ENCODE peak calls at places on chromosomes 16 and 17, in six cellular contexts. F is hepatocyte; V is kidney; Y is CD4-positive, alpha-beta memory T cell; A is IMR-90; S is uterus. E is an unnamed sample. For H3K4me1 and H3K9me3, the result is how much of the 10 kb centered on the place peaks cover.

GRCh38 chr16:19086322-19087199 is 19.1 kb downstream of the COQ7 start:
- DNase-seq in F (peak), V (peak), Y (peak), A (peak), S (peak), E (peak)

GRCh38 chr16:83402969-83403368 is 404.8 kb upstream of the HSBP1 start:
- DNase-seq in F (no peak), V (no peak), Y (no peak), A (peak), S (no peak), E (no peak)

GRCh38 chr17:6423931-6424330 is 11.0 kb downstream of the AIPL1 start:
- DNase-seq in F (no peak), V (no peak), Y (no peak), A (no peak), S (no peak), E (no peak)

GRCh38 chr17:27418366-27418615 is 38.0 kb upstream of the KSR1 start:
- DNase-seq in F (no peak), V (no peak), Y (no peak), A (no peak), S (no peak), E (no peak)

GRCh38 chr16:51636913-51637743 is 486.1 kb upstream of the SALL1 start:
- DNase-seq in F (no peak), V (no peak), Y (no peak), A (no peak), S (no peak), E (no peak)

GRCh38 chr16:79677799-79678525 is 77.4 kb upstream of the MAF start:
- DNase-seq in F (no peak), V (no peak), Y (no peak), A (no peak), S (no peak), E (no peak)

GRCh38 chr17:8341456-8341855 is 1.8 kb downstream of the ODF4 start:
- DNase-seq in F (no peak), V (no peak), Y (no peak), A (no peak), S (no peak), E (no peak)

GRCh38 chr16:4345439-4346204 is 5.5 kb downstream of the PAM16 start:
- DNase-seq in F (no peak), V (no peak), Y (no peak), A (no peak), S (no peak), E (no peak)

GRCh38 chr17:80742581-80743180 is 198.0 kb downstream of the RPTOR start:
- DNase-seq in F (no peak), V (no peak), Y (no peak), A (no peak), S (no peak), E (no peak)

GRCh38 chr17:52154466-52154865 is 4.0 kb downstream of the CA10 start:
- DNase-seq in F (no peak), V (no peak), Y (no peak), A (no peak), S (no peak), E (no peak)

GRCh38 chr16:30028438-30029093 is 2.5 kb downstream of the TLCD3B start:
- DNase-seq in F (peak), V (no peak), Y (no peak), A (no peak), S (no peak), E (no peak)

GRCh38 chr16:3175157-3176153 is 12.5 kb upstream of the OR1F1 start:
- DNase-seq in F (no peak), V (peak), Y (no peak), A (peak), S (no peak), E (no peak)

GRCh38 chr17:81189670-81190530 is 23.9 kb upstream of the AATK start:
- DNase-seq in F (no peak), V (no peak), Y (no peak), A (no peak), S (no peak), E (no peak)

GRCh38 chr17:39952665-39953470 is 9.9 kb upstream of the GSDMA start:
- DNase-seq in F (peak), V (peak), Y (peak), A (peak), S (peak), E (peak)

GRCh38 chr17:44693609-44694008 is 4.0 kb upstream of the CCDC43 start:
- DNase-seq in F (no peak), V (no peak), Y (no peak), A (no peak), S (no peak), E (no peak)

GRCh38 chr17:19331134-19331533 is 31.4 kb downstream of the B9D1 start:
- DNase-seq in F (no peak), V (no peak), Y (no peak), A (peak), S (peak), E (no peak)

GRCh38 chr17:19331553-19332245 is 30.8 kb downstream of the B9D1 start:
- DNase-seq in F (no peak), V (no peak), Y (no peak), A (peak), S (no peak), E (no peak)

GRCh38 chr17:19329839-19330238 is 32.7 kb downstream of the B9D1 start:
- DNase-seq in F (no peak), V (no peak), Y (no peak), A (no peak), S (peak), E (no peak)

GRCh38 chr17:19329136-19329535 is 33.4 kb downstream of the B9D1 start:
- DNase-seq in F (no peak), V (no peak), Y (no peak), A (no peak), S (peak), E (no peak)

GRCh38 chr17:19330271-19330670 is 32.3 kb downstream of the B9D1 start:
- DNase-seq in F (no peak), V (no peak), Y (no peak), A (no peak), S (peak), E (no peak)
- H3K27ac ChIP-seq in F (no peak), V (no peak), Y (no peak), A (peak), S (no peak), E (no peak)

GRCh38 chr16:81786868-81787267 is 7.8 kb downstream of the PLCG2 start:
- DNase-seq in F (no peak), V (no peak), Y (no peak), A (no peak), S (no peak), E (no peak)
- H3K4me1 ChIP-seq in F (under half), V (under half), Y (under half), A (under half), S (under half), E (under half)

GRCh38 chr16:26623442-26623841 is 443.3 kb upstream of the C16orf82 start:
- DNase-seq in F (no peak), V (no peak), Y (no peak), A (no peak), S (no peak), E (no peak)

GRCh38 chr16:26627958-26628357 is 438.8 kb upstream of the C16orf82 start:
- DNase-seq in F (no peak), V (no peak), Y (no peak), A (no peak), S (no peak), E (no peak)
- H3K9me3 ChIP-seq in F (under half), V (under half), Y (under half), A (under half), S (under half), E (under half)

GRCh38 chr16:86984975-86985655 is 332.1 kb downstream of the C16orf95 start:
- DNase-seq in F (peak), V (peak), Y (no peak), A (no peak), S (no peak), E (no peak)
- H3K27ac ChIP-seq in F (no peak), V (no peak), Y (no peak), A (no peak), S (no peak), E (no peak)

DNA sequence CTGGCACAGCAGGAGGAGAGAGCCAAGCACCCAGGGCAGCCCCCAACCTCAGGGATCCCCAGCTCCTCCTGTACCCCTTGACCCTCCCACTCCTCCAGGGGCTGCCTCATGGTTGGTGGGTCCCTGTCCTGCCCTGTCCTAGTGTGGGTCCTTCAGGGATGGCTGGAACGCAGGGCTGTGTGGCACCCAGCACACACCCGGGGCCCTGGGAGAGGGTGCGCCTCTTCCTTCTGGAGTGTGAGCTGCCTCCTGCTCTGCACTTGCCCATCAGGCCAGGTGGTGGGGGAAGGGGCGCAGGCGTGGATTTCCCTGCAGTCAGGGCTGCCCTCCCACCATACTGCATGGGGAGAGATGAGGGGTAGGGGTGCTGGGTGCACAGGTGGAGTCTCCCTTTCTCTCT is 42.6 kb downstream of the SOCS1 start:
- DNase-seq in F (no peak), V (no peak), Y (no peak), A (no peak), S (no peak), E (no peak)
- H3K4me1 ChIP-seq in F (under half), V (under half), Y (under half), A (under half), S (under half), E (under half)

E was measured in effector memory CD4-positive, alpha-beta T cell.